ENCODE peak calls at places on chromosomes 6 and 20, in nine cellular contexts. H, C, P, V, O, G, A, W and U are unnamed samples.
A peak's percentile ranks its signal among the peaks of the same experiment; 100 is the strongest.

GRCh38 chr20:38065764-38066375 is 32.3 kb downstream of the RPRD1B start:
- DNase-seq in P (no peak), H (no peak), O (no peak), V (peak; percentile 69), A (no peak), W (no peak), C (no peak), G (no peak), U (no peak)

GRCh38 chr6:37176268-37177082 is 6.5 kb downstream of the PIM1 start:
- DNase-seq in W (peak; percentile 74), C (no peak), O (no peak), P (no peak), G (no peak), A (no peak), V (no peak), H (no peak), U (no peak)

GRCh38 chr6:43936476-43936875 is 166.5 kb downstream of the VEGFA start:
- DNase-seq in C (no peak), P (no peak), W (no peak), G (no peak), V (no peak), O (no peak), H (no peak), A (no peak), U (no peak)

GRCh38 chr6:105482227-105482839 is 79.5 kb upstream of the PREP start:
- DNase-seq in V (peak; percentile 67), O (no peak), C (peak; percentile 65), W (peak; percentile 78), P (no peak), A (peak; percentile 20), H (no peak), G (no peak), U (peak; percentile 16)

GRCh38 chr20:13231031-13231752 is 10.1 kb downstream of the ISM1 start:
- DNase-seq in C (peak; percentile 44), H (no peak), G (no peak), A (no peak), V (no peak), O (no peak), P (no peak), W (no peak), U (no peak)

GRCh38 chr6:30768634-30769087 is 24.3 kb upstream of the IER3 start:
- DNase-seq in W (no peak), O (no peak), V (no peak), G (no peak), A (no peak), P (no peak), H (no peak), C (no peak), U (no peak)

GRCh38 chr20:19522080-19522801 is 235.8 kb upstream of the RIN2 start:
- DNase-seq in O (no peak), C (no peak), A (no peak), V (no peak), H (no peak), W (no peak), G (no peak), P (no peak), U (no peak)

GRCh38 chr6:86276056-86276455 is 633.4 kb upstream of the SYNCRIP start:
- DNase-seq in W (no peak), G (no peak), C (no peak), V (no peak), A (no peak), H (no peak), O (no peak), P (no peak), U (no peak)

GRCh38 chr6:15608406-15608805 is 54.4 kb downstream of the DTNBP1 start:
- DNase-seq in A (no peak), W (peak; percentile 56), P (no peak), O (peak; percentile 10), H (no peak), C (peak; percentile 91), V (no peak), G (peak; percentile 20), U (peak; percentile 87)

GRCh38 chr6:118206221-118206620 is 299.2 kb downstream of the SLC35F1 start:
- DNase-seq in A (no peak), O (no peak), V (no peak), P (no peak), G (no peak), W (no peak), C (no peak), H (no peak), U (no peak)

GRCh38 chr6:41088451-41088850 is 15.7 kb downstream of the NFYA start:
- DNase-seq in P (no peak), A (no peak), V (no peak), W (no peak), O (no peak), G (no peak), C (no peak), H (no peak), U (no peak)

GRCh38 chr6:43702522-43703440 is 15.2 kb upstream of the MRPS18A start:
- DNase-seq in G (peak; percentile 61), C (peak; percentile 97), W (peak; percentile 98), V (peak; percentile 94), P (peak; percentile 62), A (peak; percentile 89), H (peak; percentile 91), O (no peak), U (peak; percentile 93)